ENCODE peak calls at places on chromosomes 11 and 22, in six cellular contexts. P, D, V, N, C and L are unnamed samples.

GRCh38 chr22:23825246-23825905 is 13.4 kb downstream of the DERL3 start:
- DNase-seq in P (no peak), D (no peak), V (no peak), N (no peak), C (no peak), L (no peak)

GRCh38 chr22:38578505-38578904 is 8.5 kb upstream of the DMC1 start:
- DNase-seq in P (no peak), D (no peak), V (no peak), N (no peak), C (no peak), L (no peak)

GRCh38 chr11:3146612-3147256 is 18.4 kb downstream of the OSBPL5 start:
- DNase-seq in P (no peak), D (no peak), V (no peak), N (no peak), C (peak; percentile 61), L (no peak)

GRCh38 chr11:70559516-70559915 is 161.2 kb downstream of the CTTN start:
- DNase-seq in P (no peak), D (no peak), V (no peak), N (no peak), C (no peak), L (no peak)

GRCh38 chr22:17913705-17914282 is 110.6 kb downstream of the MICAL3 start:
- DNase-seq in P (no peak), D (no peak), V (no peak), N (no peak), C (no peak), L (no peak)

GRCh38 chr11:7603031-7603781 is 70.1 kb downstream of the CYB5R2 start:
- DNase-seq in P (no peak), D (no peak), V (no peak), N (no peak), C (no peak), L (no peak)

GRCh38 chr22:29216873-29217666 is 11.4 kb downstream of the EMID1 start:
- DNase-seq in P (no peak), D (no peak), V (no peak), N (peak; percentile 24), C (peak; percentile 56), L (peak; percentile 55)

GRCh38 chr11:63882555-63883242 is 34.3 kb downstream of the RCOR2 start:
- DNase-seq in P (no peak), D (no peak), V (peak; percentile 35), N (no peak), C (no peak), L (peak; percentile 65)

GRCh38 chr11:12159351-12160099 is 49.1 kb downstream of the MICAL2 start:
- DNase-seq in P (no peak), D (no peak), V (no peak), N (peak; percentile 37), C (peak; percentile 66), L (peak; percentile 76)